ENCODE peak calls at places on chromosomes 4 and X, in four cellular contexts. One of them, this sample, is unnamed.

GRCh38 chrX:129833153-129834004 is 10.3 kb downstream of the ZDHHC9 start:
- DNase-seq in HS-5: no peak
- DNase-seq in OCI-LY7: no peak
- DNase-seq in heart right ventricle: no peak
- DNase-seq in this sample: no peak

GRCh38 chr4:39597695-39598381 is 40.8 kb downstream of the SMIM14 start:
- DNase-seq in heart right ventricle: no peak
- DNase-seq in OCI-LY7: no peak
- DNase-seq in HS-5: no peak
- DNase-seq in this sample: no peak

GRCh38 chr4:41215155-41215554 is 813 bp upstream of the APBB2 start:
- DNase-seq in HS-5: no peak
- DNase-seq in heart right ventricle: no peak
- DNase-seq in OCI-LY7: no peak
- DNase-seq in this sample: no peak

GRCh38 chr4:185115827-185116232 is 27.2 kb upstream of the SLC25A4 start:
- DNase-seq in OCI-LY7: no peak
- DNase-seq in heart right ventricle: peak
- DNase-seq in HS-5: no peak
- DNase-seq in this sample: no peak

GRCh38 chrX:109635151-109635550 is 10.2 kb upstream of the KCNE5 start:
- DNase-seq in HS-5: no peak
- DNase-seq in heart right ventricle: no peak
- DNase-seq in OCI-LY7: peak
- DNase-seq in this sample: peak

GRCh38 chr4:95050980-95051688 is 293.4 kb downstream of the BMPR1B start:
- DNase-seq in OCI-LY7: no peak
- DNase-seq in heart right ventricle: no peak
- DNase-seq in HS-5: no peak
- DNase-seq in this sample: no peak

GRCh38 chr4:165079476-165079875 is 25.8 kb downstream of the TRIM75 start:
- DNase-seq in OCI-LY7: no peak
- DNase-seq in heart right ventricle: peak
- DNase-seq in HS-5: no peak
- DNase-seq in this sample: peak

GRCh38 chr4:86898562-86898961 is 6.3 kb upstream of the C4orf36 start:
- DNase-seq in heart right ventricle: no peak
- DNase-seq in HS-5: no peak
- DNase-seq in OCI-LY7: peak
- DNase-seq in this sample: no peak

GRCh38 chr4:154618708-154619315 is 6.4 kb upstream of the FGG start:
- DNase-seq in HS-5: peak
- DNase-seq in heart right ventricle: no peak
- DNase-seq in OCI-LY7: peak
- DNase-seq in this sample: peak

GRCh38 chrX:11205796-11206195 is 87.4 kb upstream of the AMELX start:
- DNase-seq in heart right ventricle: no peak
- DNase-seq in OCI-LY7: no peak
- DNase-seq in HS-5: no peak
- DNase-seq in this sample: no peak

GRCh38 chr4:109648266-109648996 is 54.8 kb downstream of the CASP6 start:
- DNase-seq in HS-5: no peak
- DNase-seq in OCI-LY7: no peak
- DNase-seq in heart right ventricle: no peak
- DNase-seq in this sample: no peak

GRCh38 chr4:53120801-53121200 is 245.1 kb downstream of the SCFD2 start:
- DNase-seq in heart right ventricle: no peak
- DNase-seq in OCI-LY7: no peak
- DNase-seq in HS-5: no peak
- DNase-seq in this sample: no peak

GRCh38 chrX:102892103-102892502 is 45.0 kb upstream of the RAB40AL start:
- DNase-seq in heart right ventricle: no peak
- DNase-seq in HS-5: peak
- DNase-seq in OCI-LY7: no peak
- DNase-seq in this sample: no peak

GRCh38 chr4:24521544-24521943 is 62.8 kb downstream of the DHX15 start:
- DNase-seq in OCI-LY7: no peak
- DNase-seq in HS-5: no peak
- DNase-seq in heart right ventricle: no peak
- DNase-seq in this sample: no peak

GRCh38 chr4:14829795-14830194 is 172.5 kb upstream of the CPEB2 start:
- DNase-seq in heart right ventricle: no peak
- DNase-seq in OCI-LY7: no peak
- DNase-seq in HS-5: no peak
- DNase-seq in this sample: no peak

GRCh38 chr4:6095023-6095817 is 77.0 kb upstream of the C4orf50 start:
- DNase-seq in HS-5: peak
- DNase-seq in heart right ventricle: no peak
- DNase-seq in OCI-LY7: no peak
- DNase-seq in this sample: no peak

GRCh38 chrX:77087529-77088169 is 359.5 kb upstream of the FGF16 start:
- DNase-seq in HS-5: no peak
- DNase-seq in OCI-LY7: no peak
- DNase-seq in heart right ventricle: peak
- DNase-seq in this sample: no peak

GRCh38 chrX:93673056-93673868 is at the start of gene NAP1L3:
- DNase-seq in heart right ventricle: peak
- DNase-seq in HS-5: no peak
- DNase-seq in OCI-LY7: no peak
- DNase-seq in this sample: peak

GRCh38 chr4:83281326-83281725 is 3.3 kb downstream of the COQ2 start:
- DNase-seq in heart right ventricle: no peak
- DNase-seq in OCI-LY7: peak
- DNase-seq in HS-5: no peak
- DNase-seq in this sample: no peak

GRCh38 chrX:69357293-69357692 is 146.8 kb upstream of the NALF2 start:
- DNase-seq in heart right ventricle: no peak
- DNase-seq in HS-5: no peak
- DNase-seq in OCI-LY7: no peak
- DNase-seq in this sample: no peak

GRCh38 chr4:677431-678293 is 3.3 kb downstream of the MYL5 start:
- DNase-seq in OCI-LY7: peak
- DNase-seq in HS-5: no peak
- DNase-seq in heart right ventricle: no peak
- DNase-seq in this sample: peak

GRCh38 chrX:45769919-45770582 is 569.4 kb upstream of the DIPK2B start:
- DNase-seq in heart right ventricle: peak
- DNase-seq in HS-5: no peak
- DNase-seq in OCI-LY7: no peak
- DNase-seq in this sample: peak

GRCh38 chr4:156377036-156377700 is 423.5 kb upstream of the CTSO start:
- DNase-seq in HS-5: peak
- DNase-seq in OCI-LY7: no peak
- DNase-seq in heart right ventricle: no peak
- DNase-seq in this sample: no peak

GRCh38 chr4:174154455-174154854 is 129.0 kb downstream of the FBXO8 start:
- DNase-seq in heart right ventricle: no peak
- DNase-seq in OCI-LY7: no peak
- DNase-seq in HS-5: peak
- DNase-seq in this sample: peak

GRCh38 chr4:53098681-53099121 is 236.6 kb downstream of the RASL11B start:
- DNase-seq in OCI-LY7: no peak
- DNase-seq in HS-5: no peak
- DNase-seq in heart right ventricle: no peak
- DNase-seq in this sample: peak